ENCODE peak calls at places on chromosomes 13 and 19, in four cellular contexts. One of them, this sample, is unnamed.

GRCh38 chr13:78121459-78122348 is 203.1 kb upstream of the EDNRB start:
- DNase-seq in WTC11: peak; percentile 27
- DNase-seq in GM12878: peak; percentile 28
- DNase-seq in K562: peak; percentile 28
- DNase-seq in this sample: peak; percentile 24

GRCh38 chr13:113195360-113195759 is 13.1 kb downstream of the PCID2 start:
- DNase-seq in WTC11: no peak
- DNase-seq in K562: no peak
- DNase-seq in GM12878: no peak
- DNase-seq in this sample: no peak

GRCh38 chr19:29758863-29759262 is 43.8 kb upstream of the C19orf12 start:
- DNase-seq in K562: no peak
- DNase-seq in WTC11: no peak
- DNase-seq in GM12878: no peak
- DNase-seq in this sample: no peak

GRCh38 chr19:55398200-55398947 is 9.2 kb downstream of the UBE2S start:
- DNase-seq in GM12878: no peak
- DNase-seq in K562: no peak
- DNase-seq in WTC11: no peak
- DNase-seq in this sample: no peak

GRCh38 chr19:51365211-51366049 is 758 bp downstream of the ETFB start:
- DNase-seq in WTC11: no peak
- DNase-seq in GM12878: no peak
- DNase-seq in K562: peak; percentile 47
- DNase-seq in this sample: no peak

GRCh38 chr13:92843549-92843948 is 383.1 kb upstream of the GPC6 start:
- DNase-seq in GM12878: no peak
- DNase-seq in WTC11: no peak
- DNase-seq in K562: no peak
- DNase-seq in this sample: no peak

GRCh38 chr13:113561417-113562084 is 23.0 kb upstream of the TFDP1 start:
- DNase-seq in GM12878: no peak
- DNase-seq in K562: no peak
- DNase-seq in WTC11: no peak
- DNase-seq in this sample: no peak

GRCh38 chr13:24288870-24289269 is 20.5 kb upstream of the C1QTNF9 start:
- DNase-seq in WTC11: no peak
- DNase-seq in GM12878: no peak
- DNase-seq in K562: no peak
- DNase-seq in this sample: no peak

GRCh38 chr13:45728759-45729158 is 26.6 kb downstream of the CBY2 start:
- DNase-seq in K562: peak; percentile 24
- DNase-seq in WTC11: peak; percentile 57
- DNase-seq in GM12878: no peak
- DNase-seq in this sample: no peak

GRCh38 chr13:33340631-33341030 is 55.1 kb upstream of the STARD13 start:
- DNase-seq in GM12878: no peak
- DNase-seq in WTC11: no peak
- DNase-seq in K562: no peak
- DNase-seq in this sample: no peak

GRCh38 chr13:112986470-112986869 is 17.5 kb downstream of the MCF2L start:
- DNase-seq in WTC11: no peak
- DNase-seq in K562: no peak
- DNase-seq in GM12878: no peak
- DNase-seq in this sample: no peak

GRCh38 chr19:11699931-11700794 is 38.6 kb downstream of the ZNF823 start:
- DNase-seq in K562: peak; percentile 32
- DNase-seq in WTC11: no peak
- DNase-seq in GM12878: no peak
- DNase-seq in this sample: peak; percentile 59

GRCh38 chr13:32587774-32588165 is 1.5 kb downstream of the PDS5B start:
- DNase-seq in WTC11: no peak
- DNase-seq in K562: no peak
- DNase-seq in GM12878: no peak
- DNase-seq in this sample: no peak

GRCh38 chr19:41352609-41353465 is 885 bp downstream of the TGFB1 start:
- DNase-seq in GM12878: no peak
- DNase-seq in K562: peak; percentile 73
- DNase-seq in WTC11: peak; percentile 75
- DNase-seq in this sample: peak; percentile 79

GRCh38 chr13:50634339-50634738 is 209.2 kb downstream of the DLEU7 start:
- DNase-seq in GM12878: no peak
- DNase-seq in WTC11: no peak
- DNase-seq in K562: no peak
- DNase-seq in this sample: no peak

GRCh38 chr19:2296141-2296540 is 11.8 kb downstream of the LINGO3 start:
- DNase-seq in WTC11: no peak
- DNase-seq in K562: no peak
- DNase-seq in GM12878: no peak
- DNase-seq in this sample: no peak

GRCh38 chr19:17790059-17790780 is 4.7 kb upstream of the B3GNT3 start:
- DNase-seq in K562: no peak
- DNase-seq in GM12878: no peak
- DNase-seq in WTC11: no peak
- DNase-seq in this sample: no peak

GRCh38 chr13:29858667-29859066 is 8.2 kb upstream of the UBL3 start:
- DNase-seq in WTC11: no peak
- DNase-seq in GM12878: no peak
- DNase-seq in K562: no peak
- DNase-seq in this sample: no peak

GRCh38 chr19:35742121-35742724 is at the start of gene IGFLR1:
- DNase-seq in WTC11: no peak
- DNase-seq in K562: no peak
- DNase-seq in GM12878: peak; percentile 64
- DNase-seq in this sample: no peak

GRCh38 chr13:113744197-113745000 is 14.6 kb upstream of the TMEM255B start:
- DNase-seq in GM12878: no peak
- DNase-seq in K562: no peak
- DNase-seq in WTC11: no peak
- DNase-seq in this sample: no peak

GRCh38 chr19:17874423-17875135 is 2.8 kb downstream of the SLC5A5 start:
- DNase-seq in WTC11: no peak
- DNase-seq in K562: no peak
- DNase-seq in GM12878: no peak
- DNase-seq in this sample: peak; percentile 12

GRCh38 chr19:5799247-5800241 is 5.3 kb upstream of the NRTN start:
- DNase-seq in K562: peak; percentile 82
- DNase-seq in WTC11: no peak
- DNase-seq in GM12878: no peak
- DNase-seq in this sample: peak; percentile 91

GRCh38 chr19:17235618-17236413 is 9.8 kb downstream of the OCEL1 start:
- DNase-seq in GM12878: no peak
- DNase-seq in K562: peak; percentile 85
- DNase-seq in WTC11: peak; percentile 68
- DNase-seq in this sample: peak; percentile 90

GRCh38 chr13:43331676-43332075 is 308.3 kb downstream of the DNAJC15 start:
- DNase-seq in WTC11: no peak
- DNase-seq in K562: no peak
- DNase-seq in GM12878: no peak
- DNase-seq in this sample: no peak

GRCh38 chr19:47613165-47614146 is 4.5 kb downstream of the BICRA start:
- DNase-seq in GM12878: no peak
- DNase-seq in WTC11: peak; percentile 80
- DNase-seq in K562: no peak
- DNase-seq in this sample: peak; percentile 51

GRCh38 chr19:56885173-56885679 is 44.7 kb upstream of the PEG3 start:
- DNase-seq in WTC11: no peak
- DNase-seq in GM12878: no peak
- DNase-seq in K562: no peak
- DNase-seq in this sample: no peak

GRCh38 chr19:55481148-55482127 is 3.5 kb upstream of the NAT14 start:
- DNase-seq in GM12878: no peak
- DNase-seq in K562: no peak
- DNase-seq in WTC11: no peak
- DNase-seq in this sample: no peak

GRCh38 chr19:11451942-11452813 is 16.7 kb downstream of the PRKCSH start:
- DNase-seq in K562: peak; percentile 42
- DNase-seq in WTC11: peak; percentile 50
- DNase-seq in GM12878: no peak
- DNase-seq in this sample: peak; percentile 62

GRCh38 chr19:1027953-1028902 is 1.8 kb downstream of the CNN2 start:
- DNase-seq in K562: peak; percentile 81
- DNase-seq in GM12878: no peak
- DNase-seq in WTC11: peak; percentile 82
- DNase-seq in this sample: peak; percentile 86

GRCh38 chr13:65971541-65971940 is 1258.6 kb downstream of the PCDH9 start:
- DNase-seq in WTC11: no peak
- DNase-seq in GM12878: no peak
- DNase-seq in K562: no peak
- DNase-seq in this sample: no peak

GRCh38 chr19:48252625-48253024 is 3.1 kb downstream of the CARD8 start:
- DNase-seq in GM12878: no peak
- DNase-seq in K562: no peak
- DNase-seq in WTC11: no peak
- DNase-seq in this sample: no peak

GRCh38 chr13:51552027-51552426 is 32.2 kb upstream of the WDFY2 start:
- DNase-seq in WTC11: no peak
- DNase-seq in GM12878: no peak
- DNase-seq in K562: no peak
- DNase-seq in this sample: no peak

GRCh38 chr19:485583-486236 is 10.6 kb upstream of the MADCAM1 start:
- DNase-seq in WTC11: no peak
- DNase-seq in K562: no peak
- DNase-seq in GM12878: no peak
- DNase-seq in this sample: peak; percentile 12

GRCh38 chr19:609001-609340 is 19.3 kb downstream of the HCN2 start:
- DNase-seq in WTC11: no peak
- DNase-seq in GM12878: no peak
- DNase-seq in K562: no peak
- DNase-seq in this sample: peak; percentile 89

GRCh38 chr19:14368011-14368513 is 13.2 kb upstream of the ADGRE5 start:
- DNase-seq in K562: no peak
- DNase-seq in WTC11: no peak
- DNase-seq in GM12878: no peak
- DNase-seq in this sample: no peak

DNA sequence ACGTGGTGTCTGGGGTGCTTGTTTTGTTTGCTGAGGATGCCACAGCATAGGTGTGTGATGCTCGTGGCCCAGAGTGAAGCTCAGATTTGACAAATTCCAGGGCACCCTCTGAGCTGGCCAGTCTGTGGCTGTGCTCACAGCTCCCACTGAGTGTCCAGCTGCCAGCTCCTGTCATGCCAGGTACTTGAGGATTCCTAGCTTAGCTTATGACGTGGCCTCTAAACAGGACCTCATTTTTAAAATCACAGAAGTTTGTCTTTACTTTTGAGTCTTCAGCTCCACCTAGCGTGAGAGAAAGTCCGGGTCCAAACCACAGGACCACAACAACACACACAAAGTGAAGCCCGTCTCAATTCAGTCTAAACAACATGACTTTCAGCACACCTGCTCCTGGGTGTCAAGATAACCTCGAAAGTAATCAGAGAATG is 117.3 kb downstream of the RAB20 start:
- DNase-seq in WTC11: no peak
- DNase-seq in K562: no peak
- DNase-seq in GM12878: no peak
- DNase-seq in this sample: no peak
- TF ChIP-seq USF1 in WTC11: no peak
- TF ChIP-seq USF1 in K562: no peak
- TF ChIP-seq USF1 in GM12878: no peak
- TF ChIP-seq USF1 in this sample: no peak

DNA sequence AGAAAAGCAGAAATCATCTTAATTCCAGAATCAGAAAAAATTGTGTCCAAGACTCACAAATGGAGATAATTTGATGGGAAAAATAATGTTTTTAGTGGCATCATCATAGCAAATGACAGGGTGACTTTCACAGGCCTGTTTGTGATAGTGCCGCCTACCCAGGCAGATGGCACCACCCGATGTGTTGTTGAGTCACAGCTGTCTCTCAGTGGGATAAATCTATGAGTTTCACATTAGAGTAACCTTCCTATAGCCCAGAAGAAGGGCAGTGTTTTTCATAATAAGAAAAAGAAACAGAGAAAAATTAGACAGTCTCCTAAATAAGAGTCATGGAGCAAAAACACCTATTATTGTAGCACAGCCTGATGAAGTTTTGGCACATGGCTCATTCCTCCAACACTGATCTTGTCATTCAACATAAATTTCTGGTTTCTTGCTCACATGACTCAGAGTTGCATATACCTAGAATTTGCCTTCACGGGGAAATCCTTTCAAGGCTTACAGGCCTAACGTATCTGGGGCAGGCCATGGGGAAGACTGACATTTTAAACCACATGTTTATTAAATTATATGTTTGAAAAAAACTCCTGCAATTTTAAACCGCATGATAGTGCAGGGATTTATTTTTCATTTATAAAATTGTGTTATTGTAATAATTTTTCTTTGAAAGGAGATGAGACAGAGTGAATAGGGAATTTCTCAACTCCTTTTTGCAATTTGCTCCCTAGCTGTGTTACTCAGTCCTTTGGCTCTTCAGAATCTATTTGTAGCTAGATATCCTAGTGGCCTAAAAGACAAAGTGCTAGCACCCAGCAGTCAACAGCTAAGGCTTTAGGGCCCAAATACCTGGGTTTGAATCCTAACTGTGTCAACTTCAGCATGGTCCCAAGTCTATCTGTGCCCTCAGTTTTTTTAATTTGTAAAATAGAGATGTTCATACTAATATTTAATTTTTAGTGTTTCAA is 393.7 kb downstream of the NDFIP2 start:
- DNase-seq in WTC11: no peak
- DNase-seq in GM12878: no peak
- DNase-seq in K562: no peak
- DNase-seq in this sample: no peak
- TF ChIP-seq USF1 in WTC11: no peak
- TF ChIP-seq USF1 in GM12878: no peak
- TF ChIP-seq USF1 in K562: no peak
- TF ChIP-seq USF1 in this sample: no peak

GRCh38 chr19:38424272-38424671 is 1.7 kb downstream of the RASGRP4 start:
- DNase-seq in K562: no peak
- DNase-seq in WTC11: no peak
- DNase-seq in GM12878: no peak
- DNase-seq in this sample: no peak

GRCh38 chr19:38420935-38421334 is 5.1 kb downstream of the RASGRP4 start:
- DNase-seq in GM12878: no peak
- DNase-seq in WTC11: no peak
- DNase-seq in K562: no peak
- DNase-seq in this sample: no peak

GRCh38 chr19:38425222-38425809 is 703 bp downstream of the RASGRP4 start:
- DNase-seq in WTC11: no peak
- DNase-seq in GM12878: no peak
- DNase-seq in K562: no peak
- DNase-seq in this sample: no peak

GRCh38 chr19:38422405-38422804 is 3.6 kb downstream of the RASGRP4 start:
- DNase-seq in K562: no peak
- DNase-seq in WTC11: no peak
- DNase-seq in GM12878: no peak
- DNase-seq in this sample: no peak

GRCh38 chr19:38421856-38422255 is 4.2 kb downstream of the RASGRP4 start:
- DNase-seq in K562: no peak
- DNase-seq in WTC11: no peak
- DNase-seq in GM12878: no peak
- DNase-seq in this sample: no peak
- TF ChIP-seq USF1 in K562: no peak
- TF ChIP-seq USF1 in WTC11: no peak
- TF ChIP-seq USF1 in GM12878: no peak
- TF ChIP-seq USF1 in this sample: no peak

GRCh38 chr13:101258071-101258470 is 158.2 kb downstream of the NALCN start:
- DNase-seq in WTC11: peak; percentile 21
- DNase-seq in K562: no peak
- DNase-seq in GM12878: peak; percentile 66
- DNase-seq in this sample: no peak
- TF ChIP-seq USF1 in WTC11: no peak
- TF ChIP-seq USF1 in K562: no peak
- TF ChIP-seq USF1 in GM12878: no peak
- TF ChIP-seq USF1 in this sample: no peak